ENCODE peak calls at places on chromosomes 13 and 19, in eight cellular contexts. V is body of pancreas, X is Peyer's patch, E is AG10803, L is tibial nerve, Z is AG04449, I is ovary, T is uterus. H is an unnamed sample.

GRCh38 chr13:65188691-65189090 is 2041.4 kb downstream of the PCDH9 start:
- DNase-seq in E (no peak), X (no peak), Z (no peak), T (no peak), L (no peak), I (no peak), V (no peak), H (no peak)

GRCh38 chr13:86870388-86870966 is 800.7 kb upstream of the SLITRK5 start:
- DNase-seq in I (no peak), T (no peak), Z (no peak), E (peak), V (no peak), L (no peak), X (no peak), H (peak)

GRCh38 chr19:4272894-4273293 is 6.2 kb upstream of the SHD start:
- DNase-seq in Z (no peak), L (no peak), T (no peak), X (no peak), E (no peak), I (no peak), V (no peak), H (no peak)

GRCh38 chr19:1420590-1420989 is 13.2 kb downstream of the DAZAP1 start:
- DNase-seq in I (no peak), T (no peak), V (no peak), L (no peak), E (no peak), Z (no peak), X (no peak), H (no peak)

GRCh38 chr19:56837892-56838679 is 2.4 kb downstream of the PEG3 start:
- DNase-seq in L (peak), V (peak), E (no peak), X (peak), I (peak), T (peak), Z (no peak), H (no peak)

GRCh38 chr13:20303636-20304035 is 71.5 kb upstream of the GJB6 start:
- DNase-seq in E (peak), X (peak), T (no peak), V (no peak), Z (peak), I (no peak), L (no peak), H (peak)

GRCh38 chr19:17473041-17473440 is 2.7 kb downstream of the SLC27A1 start:
- DNase-seq in L (no peak), V (no peak), Z (peak), E (peak), X (no peak), T (no peak), I (no peak), H (peak)

GRCh38 chr13:63117710-63118109 is 1702.1 kb upstream of the PCDH20 start:
- DNase-seq in E (no peak), T (no peak), X (no peak), Z (no peak), V (no peak), I (no peak), L (no peak), H (no peak)

GRCh38 chr19:45179063-45179847 is 671 bp downstream of the BLOC1S3 start:
- DNase-seq in L (no peak), I (peak), X (no peak), E (peak), T (no peak), Z (no peak), V (peak), H (peak)

GRCh38 chr13:33213797-33214196 is 71.8 kb downstream of the STARD13 start:
- DNase-seq in V (no peak), T (no peak), E (no peak), L (no peak), X (no peak), I (no peak), Z (no peak), H (peak)

GRCh38 chr19:45554481-45554880 is 30.1 kb downstream of the OPA3 start:
- DNase-seq in L (no peak), V (no peak), E (no peak), X (no peak), T (no peak), I (no peak), Z (no peak), H (no peak)

GRCh38 chr19:10769533-10770491 is 51.9 kb downstream of the DNM2 start:
- DNase-seq in I (peak), X (no peak), V (peak), Z (no peak), T (peak), L (peak), E (peak), H (peak)

GRCh38 chr19:53004242-53004641 is 9.5 kb upstream of the ERVV-1 start:
- DNase-seq in V (no peak), T (no peak), Z (no peak), X (no peak), L (no peak), I (no peak), E (no peak), H (no peak)

GRCh38 chr13:110711778-110712070 is 1.8 kb upstream of the ING1 start:
- DNase-seq in E (no peak), I (no peak), Z (no peak), V (peak), X (no peak), L (no peak), T (no peak), H (peak)

GRCh38 chr13:60328073-60328472 is 68.9 kb upstream of the TDRD3 start:
- DNase-seq in V (no peak), E (no peak), L (no peak), X (no peak), T (no peak), I (no peak), Z (no peak), H (no peak)

GRCh38 chr19:13036366-13036976 is 41.2 kb downstream of the NFIX start:
- DNase-seq in X (peak), L (no peak), E (peak), V (peak), Z (no peak), T (peak), I (no peak), H (peak)
- TF ChIP-seq CTCF in X (no peak), L (no peak), E (peak), V (no peak), Z (no peak), T (no peak), I (no peak), H (peak)

DNA sequence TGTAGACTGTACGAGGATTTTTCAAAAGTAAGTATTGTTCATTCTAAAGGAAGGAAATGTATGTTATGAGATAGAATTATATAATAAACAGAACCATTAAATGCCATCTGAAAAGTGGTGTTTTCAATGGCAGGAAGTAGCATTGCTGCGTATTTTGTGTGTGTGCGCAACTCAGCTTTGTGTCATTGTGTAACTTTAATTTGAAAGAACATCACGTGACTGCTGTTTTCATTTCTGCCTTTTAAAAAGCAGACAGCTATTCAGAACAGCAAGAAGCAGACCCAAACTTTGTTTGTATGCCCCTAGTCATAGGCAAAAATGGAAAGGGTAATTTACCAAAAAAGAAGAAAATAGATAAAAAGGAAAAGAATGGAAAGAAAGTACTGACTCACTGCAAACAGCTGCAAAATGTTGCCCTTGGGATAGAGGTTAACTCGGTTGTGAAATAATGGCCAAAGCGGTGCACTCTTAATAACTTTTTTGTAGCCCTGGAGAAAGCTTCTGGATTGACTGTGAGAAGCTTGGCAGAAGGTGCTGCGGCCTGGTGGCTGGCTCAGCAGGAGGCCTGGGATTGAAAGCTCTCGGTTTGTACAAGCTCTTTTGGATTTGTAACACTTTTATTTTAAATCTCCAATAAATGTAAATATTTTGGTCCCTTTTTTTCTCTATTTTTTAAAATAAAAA is 97.3 kb downstream of the GGACT start:
- DNase-seq in Z (no peak), T (peak), I (peak), V (no peak), L (peak), E (peak), X (no peak), H (no peak)
- TF ChIP-seq CTCF in Z (no peak), T (no peak), I (no peak), V (no peak), L (no peak), E (no peak), X (no peak), H (no peak)

GRCh38 chr19:14529254-14530004 is at the start of gene TECR:
- DNase-seq in T (peak), V (peak), L (peak), Z (peak), X (peak), E (peak), I (peak), H (peak)
- TF ChIP-seq CTCF in T (peak), V (no peak), L (peak), Z (no peak), X (no peak), E (no peak), I (peak), H (no peak)

GRCh38 chr19:48318286-48318987 is 6.9 kb upstream of the EMP3 start:
- DNase-seq in T (no peak), I (no peak), V (no peak), L (no peak), Z (no peak), X (no peak), E (no peak), H (no peak)
- TF ChIP-seq CTCF in T (no peak), I (no peak), V (no peak), L (no peak), Z (no peak), X (no peak), E (no peak), H (no peak)

DNA sequence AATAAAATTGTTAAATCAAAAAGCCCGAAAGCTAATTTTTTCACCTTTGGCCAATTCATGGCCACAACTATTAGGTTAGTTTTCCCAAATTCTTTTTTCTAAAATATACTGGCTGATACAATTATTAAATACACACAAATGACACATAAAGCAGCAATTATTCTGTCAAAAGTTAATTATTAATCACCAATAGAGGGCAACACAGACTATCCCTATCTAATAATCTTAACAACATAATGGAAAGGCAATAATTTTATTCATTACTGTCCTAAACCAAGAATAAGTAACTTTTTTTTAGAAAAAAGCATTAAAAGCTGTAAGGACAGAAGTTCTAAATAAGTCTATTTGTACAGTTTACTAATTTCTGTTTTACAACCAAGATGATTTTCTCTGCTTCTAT is 51.7 kb downstream of the KATNAL1 start:
- DNase-seq in T (no peak), I (no peak), E (no peak), V (no peak), Z (no peak), L (no peak), X (no peak), H (no peak)
- TF ChIP-seq CTCF in T (peak), I (no peak), E (peak), V (no peak), Z (no peak), L (peak), X (peak), H (no peak)

DNA sequence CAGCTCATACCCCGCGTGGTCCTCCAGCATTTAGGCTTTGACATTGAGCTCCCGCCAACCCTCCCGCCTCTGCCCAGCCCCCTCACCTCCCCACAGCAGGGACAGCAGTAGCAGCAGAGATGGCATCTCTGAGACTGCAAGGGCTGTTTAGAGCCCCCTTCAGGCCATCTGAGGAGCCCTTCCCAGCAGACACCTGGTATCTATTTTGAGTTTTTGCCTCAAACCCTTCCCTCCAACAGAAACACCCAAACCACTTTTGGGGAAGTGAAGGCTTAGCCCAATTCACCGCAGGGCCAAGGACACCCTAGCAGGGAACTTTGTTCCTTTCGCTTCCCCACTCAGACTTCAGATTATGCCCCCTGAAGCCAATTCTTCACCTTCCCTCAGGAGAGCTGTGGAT is 6.3 kb upstream of the ZNF175 start:
- DNase-seq in E (no peak), Z (no peak), L (no peak), V (no peak), X (peak), I (no peak), T (no peak), H (no peak)
- TF ChIP-seq CTCF in E (no peak), Z (no peak), L (no peak), V (no peak), X (peak), I (no peak), T (no peak), H (no peak)

GRCh38 chr13:51146667-51147066 is 35.6 kb upstream of the C13orf42 start:
- DNase-seq in X (no peak), I (no peak), Z (no peak), L (no peak), T (no peak), V (no peak), E (no peak), H (no peak)

GRCh38 chr13:51148223-51148951 is 37.3 kb upstream of the C13orf42 start:
- DNase-seq in V (no peak), L (no peak), T (peak), Z (no peak), I (no peak), E (no peak), X (no peak), H (no peak)

GRCh38 chr13:51147732-51148131 is 36.7 kb upstream of the C13orf42 start:
- DNase-seq in L (no peak), I (no peak), Z (no peak), X (no peak), E (no peak), V (no peak), T (no peak), H (no peak)

GRCh38 chr13:51151463-51151862 is 40.4 kb upstream of the C13orf42 start:
- DNase-seq in I (no peak), X (no peak), E (no peak), Z (no peak), L (no peak), T (no peak), V (no peak), H (no peak)

GRCh38 chr13:51148952-51149573 is 38.0 kb upstream of the C13orf42 start:
- DNase-seq in L (no peak), E (peak), Z (peak), V (peak), T (peak), I (peak), X (no peak), H (peak)
- TF ChIP-seq CTCF in L (peak), E (peak), Z (peak), V (peak), T (peak), I (no peak), X (peak), H (peak)

GRCh38 chr13:104571161-104571889 is 1505.1 kb upstream of the SLC10A2 start:
- DNase-seq in L (peak), T (peak), E (peak), X (peak), V (peak), Z (peak), I (peak), H (peak)
- TF ChIP-seq CTCF in L (peak), T (peak), E (peak), X (peak), V (peak), Z (peak), I (no peak), H (peak)

H was measured in epithelial cell of esophagus.